ENCODE peak calls at places on chromosomes 7 and 10, in seven cellular contexts. One of them, this sample, is unnamed.

GRCh38 chr7:100562195-100563099 is 11.3 kb downstream of the SAP25 start:
- DNase-seq in A549: no peak
- DNase-seq in lower leg skin: no peak
- DNase-seq in fibroblast of the aortic adventitia: no peak
- DNase-seq in AG09309: no peak
- DNase-seq in transverse colon: no peak
- DNase-seq in uterus: peak
- DNase-seq in this sample: no peak

GRCh38 chr10:132094581-132095234 is 29.0 kb downstream of the JAKMIP3 start:
- DNase-seq in A549: peak
- DNase-seq in lower leg skin: no peak
- DNase-seq in fibroblast of the aortic adventitia: no peak
- DNase-seq in AG09309: no peak
- DNase-seq in transverse colon: no peak
- DNase-seq in uterus: no peak
- DNase-seq in this sample: no peak

GRCh38 chr7:36192050-36192824 is 39.2 kb downstream of the EEPD1 start:
- DNase-seq in A549: no peak
- DNase-seq in lower leg skin: peak
- DNase-seq in fibroblast of the aortic adventitia: peak
- DNase-seq in AG09309: peak
- DNase-seq in transverse colon: no peak
- DNase-seq in uterus: peak
- DNase-seq in this sample: peak

GRCh38 chr10:11958956-11959355 is 83.7 kb downstream of the UPF2 start:
- DNase-seq in A549: no peak
- DNase-seq in lower leg skin: no peak
- DNase-seq in fibroblast of the aortic adventitia: no peak
- DNase-seq in AG09309: no peak
- DNase-seq in transverse colon: no peak
- DNase-seq in uterus: no peak
- DNase-seq in this sample: no peak

GRCh38 chr7:38198356-38198755 is 20.3 kb downstream of the STARD3NL start:
- DNase-seq in A549: no peak
- DNase-seq in lower leg skin: no peak
- DNase-seq in fibroblast of the aortic adventitia: peak
- DNase-seq in AG09309: no peak
- DNase-seq in transverse colon: no peak
- DNase-seq in uterus: no peak
- DNase-seq in this sample: no peak

GRCh38 chr7:137579913-137580640 is 236.5 kb upstream of the PTN start:
- DNase-seq in A549: no peak
- DNase-seq in lower leg skin: no peak
- DNase-seq in fibroblast of the aortic adventitia: peak
- DNase-seq in AG09309: no peak
- DNase-seq in transverse colon: no peak
- DNase-seq in uterus: no peak
- DNase-seq in this sample: no peak

GRCh38 chr10:33974976-33975478 is 640.6 kb upstream of the NRP1 start:
- DNase-seq in A549: no peak
- DNase-seq in lower leg skin: no peak
- DNase-seq in fibroblast of the aortic adventitia: peak
- DNase-seq in AG09309: no peak
- DNase-seq in transverse colon: no peak
- DNase-seq in uterus: no peak
- DNase-seq in this sample: no peak

GRCh38 chr7:69599879-69600764 is 1.8 kb downstream of the AUTS2 start:
- DNase-seq in A549: no peak
- DNase-seq in lower leg skin: no peak
- DNase-seq in fibroblast of the aortic adventitia: no peak
- DNase-seq in AG09309: no peak
- DNase-seq in transverse colon: no peak
- DNase-seq in uterus: peak
- DNase-seq in this sample: no peak

GRCh38 chr10:76302936-76303656 is 871.7 kb downstream of the LRMDA start:
- DNase-seq in A549: no peak
- DNase-seq in lower leg skin: no peak
- DNase-seq in fibroblast of the aortic adventitia: peak
- DNase-seq in AG09309: no peak
- DNase-seq in transverse colon: no peak
- DNase-seq in uterus: peak
- DNase-seq in this sample: no peak

GRCh38 chr10:76302491-76302890 is 871.1 kb downstream of the LRMDA start:
- DNase-seq in A549: no peak
- DNase-seq in lower leg skin: no peak
- DNase-seq in fibroblast of the aortic adventitia: peak
- DNase-seq in AG09309: no peak
- DNase-seq in transverse colon: no peak
- DNase-seq in uterus: no peak
- DNase-seq in this sample: no peak

GRCh38 chr10:76303682-76304316 is 872.4 kb downstream of the LRMDA start:
- DNase-seq in A549: peak
- DNase-seq in lower leg skin: peak
- DNase-seq in fibroblast of the aortic adventitia: peak
- DNase-seq in AG09309: peak
- DNase-seq in transverse colon: peak
- DNase-seq in uterus: peak
- DNase-seq in this sample: peak

GRCh38 chr10:76299501-76299900 is 868.1 kb downstream of the LRMDA start:
- DNase-seq in A549: no peak
- DNase-seq in lower leg skin: no peak
- DNase-seq in fibroblast of the aortic adventitia: no peak
- DNase-seq in AG09309: no peak
- DNase-seq in transverse colon: no peak
- DNase-seq in uterus: no peak
- DNase-seq in this sample: no peak

DNA sequence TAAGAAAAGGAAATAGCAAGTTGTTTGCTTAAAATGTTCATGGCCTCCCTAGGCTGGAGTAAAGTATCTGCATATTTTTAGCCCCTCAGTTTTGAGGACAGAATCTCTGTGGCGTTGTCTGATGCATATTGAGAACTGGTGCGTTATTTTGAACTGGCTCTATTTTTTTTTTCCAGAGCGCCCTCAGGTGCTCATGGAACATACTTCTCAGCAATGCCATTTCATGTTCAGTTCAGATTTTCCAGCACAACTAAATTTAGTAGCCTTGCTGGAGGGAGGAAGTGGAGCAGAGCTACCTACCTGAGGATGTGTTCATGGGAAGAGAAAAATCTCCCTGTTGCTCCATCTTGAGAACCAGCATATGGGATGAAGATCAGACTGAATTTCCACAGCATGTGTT is 870.5 kb downstream of the LRMDA start:
- DNase-seq in A549: no peak
- DNase-seq in lower leg skin: no peak
- DNase-seq in fibroblast of the aortic adventitia: no peak
- DNase-seq in AG09309: no peak
- DNase-seq in transverse colon: no peak
- DNase-seq in uterus: no peak
- DNase-seq in this sample: no peak
- TF ChIP-seq CTCF in A549: no peak
- TF ChIP-seq CTCF in lower leg skin: no peak
- TF ChIP-seq CTCF in fibroblast of the aortic adventitia: no peak
- TF ChIP-seq CTCF in AG09309: no peak
- TF ChIP-seq CTCF in transverse colon: no peak
- TF ChIP-seq CTCF in uterus: no peak
- TF ChIP-seq CTCF in this sample: no peak

DNA sequence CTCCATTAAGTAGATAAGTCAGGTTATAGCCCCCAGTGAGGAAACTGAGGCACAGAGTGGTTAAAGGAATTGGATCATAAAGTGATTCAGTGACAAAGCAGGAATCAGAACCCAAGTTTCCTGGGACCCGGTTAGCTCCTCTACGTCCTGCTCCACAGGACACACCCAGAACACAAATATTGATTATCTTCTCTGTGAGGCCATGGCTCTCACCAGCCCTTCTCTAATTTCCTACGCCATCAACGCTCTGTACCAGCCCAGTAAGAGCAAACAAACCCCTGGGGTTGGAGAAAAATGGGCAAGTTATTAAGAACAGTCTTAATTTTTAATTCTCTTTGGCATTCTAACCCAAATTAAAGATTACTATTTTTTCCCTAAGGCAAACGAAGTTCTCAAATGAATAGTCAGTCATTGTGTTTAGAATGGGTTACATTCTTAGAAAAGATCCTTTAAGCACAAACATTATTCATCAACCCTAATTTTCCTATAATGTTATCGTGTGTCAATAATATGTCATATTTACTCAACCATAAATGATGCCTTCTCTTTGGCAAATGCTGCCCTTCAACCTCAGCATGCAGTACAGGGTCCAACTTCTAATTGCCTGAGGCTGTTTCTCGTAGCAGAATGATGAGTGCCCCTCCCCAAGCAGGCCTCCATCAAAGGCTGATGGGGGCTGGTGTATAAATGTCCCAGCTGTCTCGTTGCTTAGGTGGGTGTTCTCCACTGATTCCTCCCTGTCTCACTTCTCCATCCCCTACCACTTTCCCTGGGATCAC is 25.4 kb upstream of the TM9SF3 start:
- DNase-seq in A549: no peak
- DNase-seq in lower leg skin: no peak
- DNase-seq in fibroblast of the aortic adventitia: no peak
- DNase-seq in AG09309: no peak
- DNase-seq in transverse colon: peak
- DNase-seq in uterus: no peak
- DNase-seq in this sample: no peak
- H3K4me3 ChIP-seq in A549: no peak
- H3K4me3 ChIP-seq in lower leg skin: no peak
- H3K4me3 ChIP-seq in fibroblast of the aortic adventitia: no peak
- H3K4me3 ChIP-seq in AG09309: no peak
- H3K4me3 ChIP-seq in transverse colon: no peak
- H3K4me3 ChIP-seq in uterus: no peak
- H3K4me3 ChIP-seq in this sample: no peak

DNA sequence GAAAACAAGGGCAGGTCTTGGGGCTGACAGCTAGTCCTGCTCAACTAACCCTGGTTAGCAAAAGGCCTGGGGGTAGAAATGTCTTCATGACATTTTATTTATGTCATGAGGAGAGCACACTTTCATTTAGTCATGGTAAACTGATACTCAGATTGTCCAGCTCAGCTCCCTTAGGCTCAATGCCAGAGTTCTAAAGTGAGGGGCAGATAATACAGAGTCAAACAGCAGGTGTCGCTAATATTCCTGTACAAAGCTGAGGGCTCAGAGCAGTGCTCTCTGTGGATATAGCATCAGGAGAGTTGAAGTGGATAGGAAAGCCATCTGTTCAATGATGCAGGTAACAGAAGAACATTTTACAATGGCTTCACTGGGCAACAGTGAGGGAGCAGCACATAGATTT is 26.8 kb upstream of the CALCR start:
- DNase-seq in A549: no peak
- DNase-seq in lower leg skin: no peak
- DNase-seq in fibroblast of the aortic adventitia: no peak
- DNase-seq in AG09309: no peak
- DNase-seq in transverse colon: no peak
- DNase-seq in uterus: no peak
- DNase-seq in this sample: no peak
- TF ChIP-seq CTCF in A549: no peak
- TF ChIP-seq CTCF in lower leg skin: no peak
- TF ChIP-seq CTCF in fibroblast of the aortic adventitia: no peak
- TF ChIP-seq CTCF in AG09309: no peak
- TF ChIP-seq CTCF in transverse colon: no peak
- TF ChIP-seq CTCF in uterus: no peak
- TF ChIP-seq CTCF in this sample: no peak

GRCh38 chr7:101733713-101734475 is 83.5 kb upstream of the CUX1 start:
- DNase-seq in A549: no peak
- DNase-seq in lower leg skin: no peak
- DNase-seq in fibroblast of the aortic adventitia: peak
- DNase-seq in AG09309: no peak
- DNase-seq in transverse colon: peak
- DNase-seq in uterus: peak
- DNase-seq in this sample: peak
- H3K4me3 ChIP-seq in A549: no peak
- H3K4me3 ChIP-seq in lower leg skin: no peak
- H3K4me3 ChIP-seq in fibroblast of the aortic adventitia: peak
- H3K4me3 ChIP-seq in AG09309: peak
- H3K4me3 ChIP-seq in transverse colon: peak
- H3K4me3 ChIP-seq in uterus: peak
- H3K4me3 ChIP-seq in this sample: no peak

DNA sequence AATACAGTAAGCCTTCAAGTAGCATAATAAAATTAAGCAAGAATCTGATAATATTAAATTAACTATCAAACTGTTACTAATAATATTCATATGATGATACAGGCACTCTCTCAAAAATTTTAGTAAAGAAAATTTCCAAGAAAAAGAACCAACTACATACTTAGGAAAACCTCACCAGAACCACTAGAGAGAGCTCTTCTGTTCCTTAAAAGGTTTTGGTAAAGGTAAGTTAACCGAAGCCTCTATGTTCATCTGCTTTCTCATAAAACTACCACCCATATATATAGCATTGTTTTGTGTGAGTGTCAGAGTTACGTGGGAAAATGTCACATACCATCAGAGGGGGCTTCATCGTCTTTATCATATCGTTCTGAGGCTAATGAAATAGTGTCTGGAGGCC is 20.7 kb downstream of the SKAP2 start:
- DNase-seq in A549: no peak
- DNase-seq in lower leg skin: no peak
- DNase-seq in fibroblast of the aortic adventitia: peak
- DNase-seq in AG09309: no peak
- DNase-seq in transverse colon: no peak
- DNase-seq in uterus: no peak
- DNase-seq in this sample: no peak
- TF ChIP-seq CTCF in A549: peak
- TF ChIP-seq CTCF in lower leg skin: no peak
- TF ChIP-seq CTCF in fibroblast of the aortic adventitia: no peak
- TF ChIP-seq CTCF in AG09309: peak
- TF ChIP-seq CTCF in transverse colon: no peak
- TF ChIP-seq CTCF in uterus: no peak
- TF ChIP-seq CTCF in this sample: no peak

DNA sequence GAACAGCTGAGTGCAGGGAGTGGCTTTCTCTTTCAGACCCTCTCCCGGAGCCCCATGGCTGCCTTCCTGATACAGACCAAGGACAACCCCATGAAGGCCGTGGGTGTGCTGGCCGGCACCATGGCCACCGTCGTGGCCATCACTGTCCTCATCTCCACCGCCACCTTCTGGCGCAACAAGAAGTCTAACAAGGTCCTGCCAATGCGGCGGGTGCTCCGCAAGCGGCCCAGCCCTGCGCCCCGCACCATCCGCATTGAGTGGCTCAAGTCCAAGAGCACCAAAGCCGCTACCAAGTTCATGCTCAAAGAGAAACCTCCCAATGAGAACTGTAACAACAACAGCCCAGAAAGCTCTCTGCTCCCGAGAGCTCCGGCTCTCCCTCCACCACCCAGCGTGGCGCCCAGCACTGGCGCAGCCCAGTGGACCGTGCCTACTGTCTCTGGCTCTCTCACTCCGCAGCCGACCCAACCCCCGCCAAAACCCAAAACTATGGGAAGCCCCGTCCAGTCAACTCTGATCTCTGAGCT is 11.2 kb downstream of the LRIT2 start:
- DNase-seq in A549: no peak
- DNase-seq in lower leg skin: no peak
- DNase-seq in fibroblast of the aortic adventitia: no peak
- DNase-seq in AG09309: no peak
- DNase-seq in transverse colon: no peak
- DNase-seq in uterus: no peak
- DNase-seq in this sample: no peak
- H3K4me3 ChIP-seq in A549: peak
- H3K4me3 ChIP-seq in lower leg skin: no peak
- H3K4me3 ChIP-seq in fibroblast of the aortic adventitia: no peak
- H3K4me3 ChIP-seq in AG09309: no peak
- H3K4me3 ChIP-seq in transverse colon: no peak
- H3K4me3 ChIP-seq in uterus: no peak
- H3K4me3 ChIP-seq in this sample: no peak

This sample was measured in upper lobe of left lung.